ENCODE peak calls at places on chromosome 19, in five cellular contexts. One of them, this sample, is unnamed.

GRCh38 chr19:16867211-16867610 is 21.6 kb upstream of the F2RL3 start:
- DNase-seq in ascending aorta: no peak
- DNase-seq in CD8-positive, alpha-beta memory T cell: no peak
- DNase-seq in right cardiac atrium: peak; percentile 49
- DNase-seq in cardiac fibroblast: peak; percentile 11
- DNase-seq in this sample: no peak

GRCh38 chr19:2315818-2316353 is 7.9 kb upstream of the LINGO3 start:
- DNase-seq in ascending aorta: peak; percentile 80
- DNase-seq in CD8-positive, alpha-beta memory T cell: no peak
- DNase-seq in right cardiac atrium: peak; percentile 69
- DNase-seq in cardiac fibroblast: peak; percentile 74
- DNase-seq in this sample: peak; percentile 53

GRCh38 chr19:52307275-52307674 is 10.3 kb downstream of the ZNF480 start:
- DNase-seq in ascending aorta: no peak
- DNase-seq in CD8-positive, alpha-beta memory T cell: peak; percentile 9
- DNase-seq in right cardiac atrium: no peak
- DNase-seq in cardiac fibroblast: peak; percentile 38
- DNase-seq in this sample: peak; percentile 12

GRCh38 chr19:9885077-9885552 is 50.0 kb downstream of the PIN1 start:
- DNase-seq in ascending aorta: no peak
- DNase-seq in CD8-positive, alpha-beta memory T cell: no peak
- DNase-seq in right cardiac atrium: peak; percentile 70
- DNase-seq in cardiac fibroblast: peak; percentile 54
- DNase-seq in this sample: peak; percentile 39

GRCh38 chr19:43305642-43306041 is 36.3 kb upstream of the PSG9 start:
- DNase-seq in ascending aorta: no peak
- DNase-seq in CD8-positive, alpha-beta memory T cell: no peak
- DNase-seq in right cardiac atrium: no peak
- DNase-seq in cardiac fibroblast: no peak
- DNase-seq in this sample: no peak

GRCh38 chr19:39613597-39613996 is 11.3 kb downstream of the LGALS13 start:
- DNase-seq in ascending aorta: no peak
- DNase-seq in CD8-positive, alpha-beta memory T cell: no peak
- DNase-seq in right cardiac atrium: no peak
- DNase-seq in cardiac fibroblast: no peak
- DNase-seq in this sample: no peak

GRCh38 chr19:38115264-38115802 is 108.7 kb downstream of the DPF1 start:
- DNase-seq in ascending aorta: no peak
- DNase-seq in CD8-positive, alpha-beta memory T cell: no peak
- DNase-seq in right cardiac atrium: no peak
- DNase-seq in cardiac fibroblast: no peak
- DNase-seq in this sample: no peak

GRCh38 chr19:14425696-14426138 is 6.6 kb upstream of the DDX39A start:
- DNase-seq in ascending aorta: no peak
- DNase-seq in CD8-positive, alpha-beta memory T cell: no peak
- DNase-seq in right cardiac atrium: no peak
- DNase-seq in cardiac fibroblast: peak; percentile 40
- DNase-seq in this sample: no peak

GRCh38 chr19:2282062-2282861 is at the start of gene PEAK3:
- DNase-seq in ascending aorta: peak; percentile 80
- DNase-seq in CD8-positive, alpha-beta memory T cell: no peak
- DNase-seq in right cardiac atrium: peak; percentile 81
- DNase-seq in cardiac fibroblast: peak; percentile 31
- DNase-seq in this sample: peak; percentile 39

GRCh38 chr19:2534374-2535050 is 58.6 kb downstream of the GADD45B start:
- DNase-seq in ascending aorta: no peak
- DNase-seq in CD8-positive, alpha-beta memory T cell: no peak
- DNase-seq in right cardiac atrium: no peak
- DNase-seq in cardiac fibroblast: peak; percentile 46
- DNase-seq in this sample: no peak

GRCh38 chr19:53991224-53992113 is at the start of gene CACNG6:
- DNase-seq in ascending aorta: no peak
- DNase-seq in CD8-positive, alpha-beta memory T cell: no peak
- DNase-seq in right cardiac atrium: no peak
- DNase-seq in cardiac fibroblast: peak; percentile 41
- DNase-seq in this sample: no peak

GRCh38 chr19:5823579-5824281 is 15.8 kb downstream of the FUT6 start:
- DNase-seq in ascending aorta: no peak
- DNase-seq in CD8-positive, alpha-beta memory T cell: no peak
- DNase-seq in right cardiac atrium: no peak
- DNase-seq in cardiac fibroblast: peak; percentile 13
- DNase-seq in this sample: no peak

GRCh38 chr19:51971624-51972023 is 15.0 kb downstream of the ZNF350 start:
- DNase-seq in ascending aorta: no peak
- DNase-seq in CD8-positive, alpha-beta memory T cell: no peak
- DNase-seq in right cardiac atrium: no peak
- DNase-seq in cardiac fibroblast: peak; percentile 28
- DNase-seq in this sample: peak; percentile 5

GRCh38 chr19:1273263-1274041 is 1.9 kb upstream of the FAM174C start:
- DNase-seq in ascending aorta: no peak
- DNase-seq in CD8-positive, alpha-beta memory T cell: no peak
- DNase-seq in right cardiac atrium: no peak
- DNase-seq in cardiac fibroblast: peak; percentile 18
- DNase-seq in this sample: no peak

GRCh38 chr19:1213391-1214286 is 8.1 kb downstream of the STK11 start:
- DNase-seq in ascending aorta: peak; percentile 88
- DNase-seq in CD8-positive, alpha-beta memory T cell: peak; percentile 50
- DNase-seq in right cardiac atrium: peak; percentile 75
- DNase-seq in cardiac fibroblast: peak; percentile 52
- DNase-seq in this sample: peak; percentile 61

GRCh38 chr19:42634409-42635232 is 39.9 kb upstream of the CEACAM8 start:
- DNase-seq in ascending aorta: no peak
- DNase-seq in CD8-positive, alpha-beta memory T cell: no peak
- DNase-seq in right cardiac atrium: no peak
- DNase-seq in cardiac fibroblast: peak; percentile 55
- DNase-seq in this sample: peak; percentile 25

GRCh38 chr19:57615346-57615745 is 1.3 kb downstream of the ZNF134 start:
- DNase-seq in ascending aorta: no peak
- DNase-seq in CD8-positive, alpha-beta memory T cell: no peak
- DNase-seq in right cardiac atrium: no peak
- DNase-seq in cardiac fibroblast: peak; percentile 12
- DNase-seq in this sample: no peak

GRCh38 chr19:57623091-57623490 is 9.0 kb downstream of the ZNF134 start:
- DNase-seq in ascending aorta: no peak
- DNase-seq in CD8-positive, alpha-beta memory T cell: no peak
- DNase-seq in right cardiac atrium: no peak
- DNase-seq in cardiac fibroblast: no peak
- DNase-seq in this sample: no peak

GRCh38 chr19:57620673-57621348 is 6.8 kb downstream of the ZNF134 start:
- DNase-seq in ascending aorta: no peak
- DNase-seq in CD8-positive, alpha-beta memory T cell: no peak
- DNase-seq in right cardiac atrium: no peak
- DNase-seq in cardiac fibroblast: peak; percentile 34
- DNase-seq in this sample: no peak
- H3K4me3 ChIP-seq in ascending aorta: no peak overlapping the region
- H3K4me3 ChIP-seq in CD8-positive, alpha-beta memory T cell: peak overlapping the region; percentile 18
- H3K4me3 ChIP-seq in right cardiac atrium: peak overlapping the region; percentile 31
- H3K4me3 ChIP-seq in cardiac fibroblast: no peak overlapping the region
- H3K4me3 ChIP-seq in this sample: no peak overlapping the region

GRCh38 chr19:23015660-23016059 is 12.7 kb upstream of the ZNF728 start:
- DNase-seq in ascending aorta: no peak
- DNase-seq in CD8-positive, alpha-beta memory T cell: no peak
- DNase-seq in right cardiac atrium: no peak
- DNase-seq in cardiac fibroblast: no peak
- DNase-seq in this sample: no peak
- H3K4me3 ChIP-seq in ascending aorta: no peak overlapping the region
- H3K4me3 ChIP-seq in CD8-positive, alpha-beta memory T cell: no peak overlapping the region
- H3K4me3 ChIP-seq in right cardiac atrium: no peak overlapping the region
- H3K4me3 ChIP-seq in cardiac fibroblast: no peak overlapping the region
- H3K4me3 ChIP-seq in this sample: no peak overlapping the region

GRCh38 chr19:48964205-48965032 is 690 bp upstream of the FTL start:
- DNase-seq in ascending aorta: no peak
- DNase-seq in CD8-positive, alpha-beta memory T cell: peak; percentile 29
- DNase-seq in right cardiac atrium: no peak
- DNase-seq in cardiac fibroblast: peak; percentile 32
- DNase-seq in this sample: peak; percentile 76
- H3K4me3 ChIP-seq in ascending aorta: peak overlapping the region; percentile 94
- H3K4me3 ChIP-seq in CD8-positive, alpha-beta memory T cell: peak overlapping the region; percentile 72
- H3K4me3 ChIP-seq in right cardiac atrium: peak overlapping the region; percentile 53
- H3K4me3 ChIP-seq in cardiac fibroblast: peak overlapping the region; percentile 95
- H3K4me3 ChIP-seq in this sample: peak overlapping the region; percentile 33

GRCh38 chr19:35500611-35501010 is 10.3 kb upstream of the KRTDAP start:
- DNase-seq in ascending aorta: no peak
- DNase-seq in CD8-positive, alpha-beta memory T cell: no peak
- DNase-seq in right cardiac atrium: no peak
- DNase-seq in cardiac fibroblast: no peak
- DNase-seq in this sample: no peak
- H3K4me3 ChIP-seq in ascending aorta: no peak overlapping the region
- H3K4me3 ChIP-seq in CD8-positive, alpha-beta memory T cell: no peak overlapping the region
- H3K4me3 ChIP-seq in right cardiac atrium: no peak overlapping the region
- H3K4me3 ChIP-seq in cardiac fibroblast: no peak overlapping the region
- H3K4me3 ChIP-seq in this sample: no peak overlapping the region

DNA sequence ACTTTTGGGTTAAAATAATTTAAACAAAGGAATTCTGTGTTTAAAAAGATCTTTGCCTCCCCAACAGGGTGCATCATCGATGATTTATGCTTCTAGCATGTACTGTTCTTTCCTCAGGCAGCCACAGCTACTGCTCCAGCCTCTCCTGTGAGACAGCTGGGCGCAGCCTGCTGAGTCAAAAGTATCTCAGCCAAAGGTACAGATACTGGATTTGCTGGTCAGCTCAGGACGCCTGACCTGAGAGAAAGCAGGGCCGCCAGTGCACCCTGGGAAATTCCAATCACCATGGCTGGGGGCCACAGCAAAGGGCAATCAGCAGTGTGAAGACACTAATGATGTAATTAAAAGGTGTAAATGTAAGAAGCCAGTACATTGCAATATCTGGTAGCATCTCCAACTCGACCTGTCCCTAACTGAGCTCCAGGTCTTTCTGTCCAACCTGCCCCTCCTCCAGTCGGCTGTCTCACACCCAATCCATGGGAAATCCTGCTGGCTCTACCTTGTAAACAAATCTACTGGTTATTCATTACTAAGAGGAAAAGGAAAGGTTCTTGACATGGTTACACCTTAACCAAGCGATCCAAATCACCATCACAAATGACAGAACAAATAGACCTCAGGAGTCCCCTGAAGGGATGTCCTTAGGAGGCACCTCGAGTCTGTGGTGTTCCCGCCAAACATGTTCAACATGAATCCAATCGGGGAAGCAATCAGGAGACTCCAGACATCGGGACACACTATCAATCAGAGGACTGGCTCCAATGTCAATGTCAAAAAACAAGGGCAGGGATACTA is 7.3 kb downstream of the OPA3 start:
- DNase-seq in ascending aorta: no peak
- DNase-seq in CD8-positive, alpha-beta memory T cell: no peak
- DNase-seq in right cardiac atrium: no peak
- DNase-seq in cardiac fibroblast: peak; percentile 97
- DNase-seq in this sample: peak; percentile 83
- H3K4me3 ChIP-seq in ascending aorta: no peak overlapping the region
- H3K4me3 ChIP-seq in CD8-positive, alpha-beta memory T cell: no peak overlapping the region
- H3K4me3 ChIP-seq in right cardiac atrium: no peak overlapping the region
- H3K4me3 ChIP-seq in cardiac fibroblast: peak overlapping the region; percentile 5
- H3K4me3 ChIP-seq in this sample: no peak overlapping the region

DNA sequence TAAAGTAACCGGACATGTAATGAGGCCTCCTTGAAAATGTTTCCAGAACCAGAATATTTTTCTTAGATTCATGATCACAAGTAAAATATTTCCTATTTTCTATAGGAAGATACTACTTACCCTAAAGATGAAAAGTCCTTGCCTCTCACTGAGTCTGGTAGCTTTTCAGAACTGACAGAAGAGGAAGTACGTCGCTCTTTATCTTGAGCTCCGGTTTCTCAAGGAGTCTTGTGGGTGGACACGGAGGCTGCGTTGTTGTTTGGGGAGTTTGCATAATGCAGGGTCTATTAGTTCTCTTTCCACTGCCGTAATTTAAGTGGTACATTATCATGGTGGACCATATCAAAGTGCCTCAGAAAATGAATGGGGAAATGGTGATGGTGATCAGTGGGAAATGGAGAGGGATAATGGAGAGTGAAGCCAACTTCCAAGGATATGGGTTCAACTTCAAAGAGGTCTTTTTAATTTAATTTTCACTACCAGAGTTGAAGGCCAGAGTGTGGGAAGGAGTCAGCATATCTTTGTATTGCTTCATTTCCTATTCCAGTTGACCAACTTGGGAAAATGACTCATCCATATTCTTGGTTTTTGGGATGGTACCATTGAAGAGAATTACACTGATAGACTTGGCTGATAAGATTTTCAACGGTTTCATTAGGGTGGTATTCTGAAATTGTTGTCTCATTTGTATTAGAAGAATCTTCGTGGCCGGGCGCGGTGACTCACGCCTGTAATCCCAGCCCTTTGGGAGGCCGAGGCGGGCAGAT is 23.4 kb downstream of the MBD3L2B start:
- DNase-seq in ascending aorta: no peak
- DNase-seq in CD8-positive, alpha-beta memory T cell: no peak
- DNase-seq in right cardiac atrium: no peak
- DNase-seq in cardiac fibroblast: peak; percentile 45
- DNase-seq in this sample: peak; percentile 4
- H3K4me3 ChIP-seq in ascending aorta: no peak overlapping the region
- H3K4me3 ChIP-seq in CD8-positive, alpha-beta memory T cell: no peak overlapping the region
- H3K4me3 ChIP-seq in right cardiac atrium: no peak overlapping the region
- H3K4me3 ChIP-seq in cardiac fibroblast: no peak overlapping the region
- H3K4me3 ChIP-seq in this sample: no peak overlapping the region

This sample was measured in AG10803.